ENCODE peak calls at places on chromosomes 12 and 14, in ten cellular contexts. X is GF-D8; D is psoas muscle; H is T-cell; C is islet precursor cell; W is adrenal gland; T is SK-MEL-5; A is NCI-H1694 treated with DMSO at 0.1 percent for 48 hours; E is activated T-helper 1 cell treated with Interleukin-2 at 50 U/mL for 16 hours; V is activated CD4-positive, alpha-beta T cell treated with anti-CD3 and anti-CD28 coated beads, Interleukin-2, amount 50 U/mL, for 24 hours. B is an unnamed sample.

GRCh38 chr12:55250944-55251343 is 6.5 kb downstream of the OR6C74 start:
- DNase-seq in X (no peak), D (no peak), H (no peak), C (no peak), W (no peak), T (no peak), A (no peak), E (no peak), V (no peak), B (no peak)

GRCh38 chr14:39015360-39015961 is 87.6 kb downstream of the SEC23A start:
- DNase-seq in X (peak), D (no peak), H (no peak), C (no peak), W (no peak), T (peak), A (peak), E (no peak), V (no peak), B (no peak)

GRCh38 chr14:93049867-93050331 is 65.8 kb downstream of the ITPK1 start:
- DNase-seq in X (no peak), D (no peak), H (no peak), C (no peak), W (no peak), T (no peak), A (no peak), E (no peak), V (no peak), B (no peak)

GRCh38 chr12:1122803-1123202 is 131.8 kb downstream of the ERC1 start:
- DNase-seq in X (peak), D (no peak), H (peak), C (no peak), W (no peak), T (no peak), A (no peak), E (peak), V (no peak), B (no peak)

GRCh38 chr14:74014299-74014698 is 4.8 kb downstream of the ENTPD5 start:
- DNase-seq in X (no peak), D (no peak), H (no peak), C (no peak), W (no peak), T (no peak), A (no peak), E (no peak), V (no peak), B (no peak)

GRCh38 chr14:103718572-103718971 is 3.0 kb downstream of the ZFYVE21 start:
- DNase-seq in X (no peak), D (no peak), H (no peak), C (no peak), W (peak), T (no peak), A (no peak), E (no peak), V (no peak), B (no peak)

GRCh38 chr12:17571047-17571446 is 518.9 kb downstream of the RERGL start:
- DNase-seq in X (no peak), D (no peak), H (no peak), C (no peak), W (no peak), T (no peak), A (no peak), E (no peak), V (no peak), B (no peak)

GRCh38 chr14:33587761-33588160 is 363.1 kb downstream of the EGLN3 start:
- DNase-seq in X (no peak), D (no peak), H (no peak), C (no peak), W (no peak), T (no peak), A (no peak), E (no peak), V (no peak), B (no peak)

B was measured in left cardiac atrium.